ENCODE peak calls at places on chromosomes 11 and 22, in six cellular contexts. One of them, this sample, is unnamed.

GRCh38 chr22:22810471-22810870 is 77.1 kb upstream of the IGLL5 start:
- DNase-seq in A549: no peak
- DNase-seq in lower lobe of right lung: no peak
- DNase-seq in neuronal stem cell: no peak
- DNase-seq in lower leg skin: no peak
- DNase-seq in HFF-Myc: no peak
- DNase-seq in this sample: peak; percentile 36

GRCh38 chr11:43419460-43419859 is 60.7 kb downstream of the TTC17 start:
- DNase-seq in lower leg skin: no peak
- DNase-seq in A549: peak; percentile 6
- DNase-seq in lower lobe of right lung: no peak
- DNase-seq in HFF-Myc: peak; percentile 21
- DNase-seq in neuronal stem cell: no peak
- DNase-seq in this sample: peak; percentile 41

GRCh38 chr11:44978961-44979331 is 28.3 kb upstream of the TP53I11 start:
- DNase-seq in HFF-Myc: no peak
- DNase-seq in lower lobe of right lung: peak; percentile 64
- DNase-seq in A549: peak; percentile 63
- DNase-seq in lower leg skin: no peak
- DNase-seq in neuronal stem cell: no peak
- DNase-seq in this sample: no peak

GRCh38 chr22:37275134-37275533 is 7.2 kb upstream of the CYTH4 start:
- DNase-seq in lower lobe of right lung: peak; percentile 10
- DNase-seq in neuronal stem cell: no peak
- DNase-seq in HFF-Myc: no peak
- DNase-seq in A549: no peak
- DNase-seq in lower leg skin: no peak
- DNase-seq in this sample: no peak

GRCh38 chr11:21888814-21889213 is 304.1 kb upstream of the ANO5 start:
- DNase-seq in HFF-Myc: no peak
- DNase-seq in neuronal stem cell: no peak
- DNase-seq in A549: peak; percentile 4
- DNase-seq in lower leg skin: no peak
- DNase-seq in lower lobe of right lung: no peak
- DNase-seq in this sample: no peak

GRCh38 chr11:64035581-64035980 is at the start of gene FLRT1:
- DNase-seq in HFF-Myc: no peak
- DNase-seq in A549: no peak
- DNase-seq in lower leg skin: no peak
- DNase-seq in neuronal stem cell: no peak
- DNase-seq in lower lobe of right lung: no peak
- DNase-seq in this sample: no peak

GRCh38 chr11:126491092-126491491 is 135.6 kb downstream of the ST3GAL4 start:
- DNase-seq in HFF-Myc: no peak
- DNase-seq in A549: no peak
- DNase-seq in neuronal stem cell: no peak
- DNase-seq in lower leg skin: no peak
- DNase-seq in lower lobe of right lung: no peak
- DNase-seq in this sample: no peak

GRCh38 chr11:122983438-122984185 is 2.0 kb upstream of the BSX start:
- DNase-seq in lower lobe of right lung: no peak
- DNase-seq in neuronal stem cell: no peak
- DNase-seq in lower leg skin: no peak
- DNase-seq in HFF-Myc: no peak
- DNase-seq in A549: no peak
- DNase-seq in this sample: no peak

GRCh38 chr11:20474176-20474950 is 86.8 kb downstream of the PRMT3 start:
- DNase-seq in lower lobe of right lung: no peak
- DNase-seq in lower leg skin: peak; percentile 17
- DNase-seq in A549: no peak
- DNase-seq in HFF-Myc: no peak
- DNase-seq in neuronal stem cell: no peak
- DNase-seq in this sample: no peak

GRCh38 chr22:43919106-43919965 is 4.3 kb upstream of the PNPLA3 start:
- DNase-seq in HFF-Myc: no peak
- DNase-seq in neuronal stem cell: no peak
- DNase-seq in lower leg skin: no peak
- DNase-seq in lower lobe of right lung: no peak
- DNase-seq in A549: no peak
- DNase-seq in this sample: no peak

GRCh38 chr11:13222285-13222684 is 55.3 kb upstream of the BMAL1 start:
- DNase-seq in lower lobe of right lung: no peak
- DNase-seq in HFF-Myc: no peak
- DNase-seq in lower leg skin: no peak
- DNase-seq in neuronal stem cell: no peak
- DNase-seq in A549: no peak
- DNase-seq in this sample: no peak

GRCh38 chr11:12433571-12434061 is 56.2 kb downstream of the PARVA start:
- DNase-seq in HFF-Myc: peak; percentile 98
- DNase-seq in A549: no peak
- DNase-seq in neuronal stem cell: no peak
- DNase-seq in lower leg skin: no peak
- DNase-seq in lower lobe of right lung: no peak
- DNase-seq in this sample: peak; percentile 72

GRCh38 chr11:72222907-72223614 is 1.5 kb upstream of the INPPL1 start:
- DNase-seq in neuronal stem cell: peak; percentile 92
- DNase-seq in A549: peak; percentile 53
- DNase-seq in HFF-Myc: peak; percentile 50
- DNase-seq in lower lobe of right lung: peak; percentile 98
- DNase-seq in lower leg skin: peak; percentile 93
- DNase-seq in this sample: peak; percentile 90

GRCh38 chr11:34266090-34266912 is 91.5 kb downstream of the ABTB2 start:
- DNase-seq in neuronal stem cell: no peak
- DNase-seq in A549: no peak
- DNase-seq in lower lobe of right lung: no peak
- DNase-seq in lower leg skin: no peak
- DNase-seq in HFF-Myc: peak; percentile 96
- DNase-seq in this sample: peak; percentile 95

GRCh38 chr11:46277623-46278386 is at the start of gene CREB3L1:
- DNase-seq in HFF-Myc: no peak
- DNase-seq in lower leg skin: no peak
- DNase-seq in neuronal stem cell: no peak
- DNase-seq in A549: no peak
- DNase-seq in lower lobe of right lung: peak; percentile 70
- DNase-seq in this sample: no peak

DNA sequence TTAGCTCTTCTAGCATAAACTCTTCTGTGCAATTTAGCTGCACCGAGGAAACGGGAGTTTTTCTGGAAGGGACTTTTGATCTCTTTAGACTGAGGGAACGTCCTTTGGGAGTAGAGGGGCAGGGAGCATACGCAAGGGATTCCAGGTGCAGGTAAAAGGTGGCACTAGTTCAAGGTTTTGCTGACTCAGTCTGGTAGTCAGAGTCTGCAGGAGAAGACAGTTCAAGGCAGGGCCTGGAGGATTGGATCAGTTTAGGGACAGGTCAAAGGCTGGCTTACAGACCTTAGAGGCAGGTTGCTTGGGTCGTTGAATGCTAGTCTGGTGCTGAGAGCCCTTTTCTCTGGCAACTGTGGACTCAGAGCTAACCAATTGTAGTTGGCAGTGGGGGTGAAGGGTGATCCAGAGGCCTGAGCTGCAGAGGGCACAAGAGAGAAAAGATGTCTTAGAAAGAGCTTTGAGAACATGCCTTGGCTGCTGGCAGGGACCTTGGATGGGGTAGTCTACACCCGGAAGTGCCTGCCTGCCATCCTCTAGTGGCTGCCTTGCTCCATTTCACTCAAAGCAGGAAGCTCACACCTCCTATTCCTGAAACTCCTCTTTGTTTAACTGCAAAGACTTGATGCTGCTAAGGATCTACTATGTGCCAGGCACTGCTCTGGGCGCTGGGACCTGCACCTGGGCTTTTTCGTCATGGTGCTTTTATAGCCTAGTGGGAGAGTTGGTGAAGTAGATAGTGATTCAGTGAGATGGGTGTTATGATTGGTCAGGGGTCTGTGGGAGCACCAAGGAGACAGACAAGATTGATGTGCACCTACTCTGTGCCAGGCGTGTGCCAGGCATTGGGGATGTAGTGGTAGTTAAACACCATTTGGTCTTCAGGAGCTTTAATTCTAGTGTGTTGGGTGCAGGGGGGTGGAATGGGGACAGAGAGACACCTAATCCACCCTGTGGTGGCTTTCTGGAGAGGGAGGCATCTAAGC is 17.1 kb downstream of the MIAT start:
- DNase-seq in lower leg skin: no peak
- DNase-seq in neuronal stem cell: no peak
- DNase-seq in lower lobe of right lung: no peak
- DNase-seq in HFF-Myc: no peak
- DNase-seq in A549: no peak
- DNase-seq in this sample: no peak
- H3K4me3 ChIP-seq in lower leg skin: no peak overlapping the region
- H3K4me3 ChIP-seq in neuronal stem cell: no peak overlapping the region
- H3K4me3 ChIP-seq in lower lobe of right lung: peak overlapping the region; percentile 82
- H3K4me3 ChIP-seq in HFF-Myc: peak overlapping the region; percentile 78
- H3K4me3 ChIP-seq in A549: peak overlapping the region; percentile 92
- H3K4me3 ChIP-seq in this sample: no peak overlapping the region

GRCh38 chr11:58575377-58576020 is at the start of gene LPXN:
- DNase-seq in lower leg skin: no peak
- DNase-seq in HFF-Myc: no peak
- DNase-seq in lower lobe of right lung: no peak
- DNase-seq in neuronal stem cell: no peak
- DNase-seq in A549: no peak
- DNase-seq in this sample: no peak
- H3K4me3 ChIP-seq in lower leg skin: no peak within 1 kb of the TSS
- H3K4me3 ChIP-seq in HFF-Myc: peak within 1 kb of the TSS; percentile 92
- H3K4me3 ChIP-seq in lower lobe of right lung: peak within 1 kb of the TSS; percentile 72
- H3K4me3 ChIP-seq in neuronal stem cell: no peak within 1 kb of the TSS
- H3K4me3 ChIP-seq in A549: peak within 1 kb of the TSS; percentile 98
- H3K4me3 ChIP-seq in this sample: no peak within 1 kb of the TSS

GRCh38 chr11:75097173-75097557 is 489 bp upstream of the OR2AT4 start:
- DNase-seq in neuronal stem cell: no peak
- DNase-seq in HFF-Myc: no peak
- DNase-seq in lower leg skin: no peak
- DNase-seq in lower lobe of right lung: no peak
- DNase-seq in A549: no peak
- DNase-seq in this sample: no peak
- H3K4me3 ChIP-seq in neuronal stem cell: no peak overlapping the region
- H3K4me3 ChIP-seq in HFF-Myc: no peak overlapping the region
- H3K4me3 ChIP-seq in lower leg skin: no peak overlapping the region
- H3K4me3 ChIP-seq in lower lobe of right lung: no peak overlapping the region
- H3K4me3 ChIP-seq in A549: no peak overlapping the region
- H3K4me3 ChIP-seq in this sample: no peak overlapping the region

GRCh38 chr22:35834080-35834479 is 116.4 kb downstream of the APOL5 start:
- DNase-seq in A549: no peak
- DNase-seq in lower lobe of right lung: no peak
- DNase-seq in lower leg skin: no peak
- DNase-seq in neuronal stem cell: no peak
- DNase-seq in HFF-Myc: no peak
- DNase-seq in this sample: no peak
- H3K4me3 ChIP-seq in A549: peak overlapping the region; percentile 52
- H3K4me3 ChIP-seq in lower lobe of right lung: no peak overlapping the region
- H3K4me3 ChIP-seq in lower leg skin: no peak overlapping the region
- H3K4me3 ChIP-seq in neuronal stem cell: no peak overlapping the region
- H3K4me3 ChIP-seq in HFF-Myc: peak overlapping the region; percentile 64
- H3K4me3 ChIP-seq in this sample: no peak overlapping the region

GRCh38 chr11:119607726-119608125 is 121.3 kb downstream of the NECTIN1 start:
- DNase-seq in lower leg skin: no peak
- DNase-seq in neuronal stem cell: no peak
- DNase-seq in lower lobe of right lung: no peak
- DNase-seq in HFF-Myc: no peak
- DNase-seq in A549: no peak
- DNase-seq in this sample: no peak
- H3K4me3 ChIP-seq in lower leg skin: no peak overlapping the region
- H3K4me3 ChIP-seq in neuronal stem cell: no peak overlapping the region
- H3K4me3 ChIP-seq in lower lobe of right lung: no peak overlapping the region
- H3K4me3 ChIP-seq in HFF-Myc: no peak overlapping the region
- H3K4me3 ChIP-seq in A549: no peak overlapping the region
- H3K4me3 ChIP-seq in this sample: no peak overlapping the region

DNA sequence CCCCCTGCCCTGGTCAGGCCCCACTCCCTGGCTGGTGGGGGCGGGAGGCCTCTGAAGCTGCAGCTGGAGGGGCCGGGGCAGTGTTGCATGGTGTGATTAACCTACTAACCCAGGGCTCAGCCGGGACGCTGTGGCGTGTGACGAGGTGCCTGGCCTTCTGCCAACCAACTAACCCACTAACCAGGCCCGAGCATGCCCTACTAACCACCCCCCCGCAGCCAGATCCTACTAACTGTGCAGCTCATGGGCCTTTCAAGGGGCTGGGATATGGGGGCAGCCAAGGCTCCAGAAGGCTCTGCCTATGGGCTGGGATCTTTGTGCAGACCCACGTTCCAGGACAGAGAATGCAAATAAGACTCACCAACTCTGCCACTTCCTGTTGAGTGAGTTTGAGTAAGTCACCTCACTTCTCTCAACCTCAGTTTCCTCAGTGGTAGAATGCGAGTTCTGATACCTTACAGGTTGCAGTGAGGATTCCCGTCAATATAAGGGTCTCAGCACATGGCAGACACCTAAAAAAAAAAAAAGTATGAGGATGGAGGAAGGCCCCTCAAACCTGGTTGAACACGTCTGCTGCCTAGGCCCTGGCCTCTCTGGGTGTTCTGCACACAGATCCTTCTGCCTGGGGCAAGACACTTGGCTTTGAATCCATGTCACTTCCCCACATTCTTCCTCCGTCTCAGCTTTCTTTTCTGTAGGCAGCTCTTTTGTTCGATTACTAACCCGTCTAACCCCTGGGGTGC is 14.1 kb downstream of the MIAT start:
- DNase-seq in A549: no peak
- DNase-seq in lower lobe of right lung: peak; percentile 59
- DNase-seq in lower leg skin: peak; percentile 51
- DNase-seq in HFF-Myc: no peak
- DNase-seq in neuronal stem cell: no peak
- DNase-seq in this sample: no peak
- H3K4me3 ChIP-seq in A549: no peak overlapping the region
- H3K4me3 ChIP-seq in lower lobe of right lung: peak overlapping the region; percentile 82
- H3K4me3 ChIP-seq in lower leg skin: no peak overlapping the region
- H3K4me3 ChIP-seq in HFF-Myc: no peak overlapping the region
- H3K4me3 ChIP-seq in neuronal stem cell: no peak overlapping the region
- H3K4me3 ChIP-seq in this sample: no peak overlapping the region

GRCh38 chr22:49333206-49333605 is 494.5 kb downstream of the BRD1 start:
- DNase-seq in HFF-Myc: no peak
- DNase-seq in neuronal stem cell: no peak
- DNase-seq in lower leg skin: no peak
- DNase-seq in lower lobe of right lung: peak; percentile 30
- DNase-seq in A549: no peak
- DNase-seq in this sample: no peak
- H3K4me3 ChIP-seq in HFF-Myc: no peak overlapping the region
- H3K4me3 ChIP-seq in neuronal stem cell: no peak overlapping the region
- H3K4me3 ChIP-seq in lower leg skin: no peak overlapping the region
- H3K4me3 ChIP-seq in lower lobe of right lung: no peak overlapping the region
- H3K4me3 ChIP-seq in A549: no peak overlapping the region
- H3K4me3 ChIP-seq in this sample: no peak overlapping the region

This sample was measured in SJSA1.